ENCODE peak calls at places on chromosomes 7 and 10, in four cellular contexts. Y is stimulated activated CD4-positive, alpha-beta T cell treated with anti-CD3 and anti-CD28 coated beads, Interleukin-12 subunit alpha, Interleukin-12 subunit beta, amount 100 ng/mL, for 24 hours; H is pancreas; B is GM20000. V is an unnamed sample.

GRCh38 chr7:127594490-127594889 is 954 bp downstream of the FSCN3 start:
- DNase-seq in Y (no peak), H (peak), B (no peak), V (peak)

GRCh38 chr7:31079126-31079918 is 27.2 kb downstream of the ADCYAP1R1 start:
- DNase-seq in Y (no peak), H (no peak), B (no peak), V (no peak)

GRCh38 chr7:105661625-105662024 is 80.3 kb upstream of the EFCAB10 start:
- DNase-seq in Y (no peak), H (no peak), B (no peak), V (peak)

GRCh38 chr7:25862254-25862992 is 289.6 kb upstream of the NFE2L3 start:
- DNase-seq in Y (peak), H (peak), B (peak), V (peak)

GRCh38 chr7:145605963-145606362 is 510.6 kb upstream of the CNTNAP2 start:
- DNase-seq in Y (no peak), H (no peak), B (no peak), V (no peak)

GRCh38 chr10:104326991-104327610 is 11.2 kb downstream of the ITPRIP start:
- DNase-seq in Y (no peak), H (no peak), B (no peak), V (no peak)

GRCh38 chr7:90749774-90750173 is 153.7 kb downstream of the CDK14 start:
- DNase-seq in Y (no peak), H (no peak), B (peak), V (no peak)

GRCh38 chr7:105488219-105488571 is 33.9 kb downstream of the PUS7 start:
- DNase-seq in Y (no peak), H (no peak), B (no peak), V (no peak)

GRCh38 chr7:27091125-27091524 is 4.7 kb downstream of the HOXA1 start:
- DNase-seq in Y (no peak), H (no peak), B (no peak), V (no peak)

GRCh38 chr10:116826803-116827202 is 22.5 kb upstream of the ENO4 start:
- DNase-seq in Y (no peak), H (no peak), B (no peak), V (no peak)

GRCh38 chr10:28532223-28532508 is 752 bp upstream of the WAC start:
- DNase-seq in Y (no peak), H (no peak), B (no peak), V (no peak)

GRCh38 chr7:17299477-17299991 is 1.1 kb downstream of the AHR start:
- DNase-seq in Y (no peak), H (peak), B (peak), V (no peak)

GRCh38 chr7:114574384-114574783 is 159.8 kb downstream of the FOXP2 start:
- DNase-seq in Y (no peak), H (no peak), B (no peak), V (no peak)

GRCh38 chr10:22851865-22852239 is 76.0 kb upstream of the ARMC3 start:
- DNase-seq in Y (no peak), H (no peak), B (no peak), V (no peak)

GRCh38 chr10:44946201-44946600 is 13.4 kb upstream of the RASSF4 start:
- DNase-seq in Y (no peak), H (peak), B (no peak), V (no peak)

GRCh38 chr7:108794466-108794865 is 224.8 kb downstream of the DNAJB9 start:
- DNase-seq in Y (no peak), H (no peak), B (no peak), V (no peak)

GRCh38 chr7:18151419-18151818 is 123.8 kb upstream of the PRPS1L1 start:
- DNase-seq in Y (no peak), H (no peak), B (no peak), V (no peak)

GRCh38 chr10:46516660-46517416 is 39.6 kb downstream of the GPRIN2 start:
- DNase-seq in Y (no peak), H (no peak), B (no peak), V (peak)

GRCh38 chr7:42350801-42351200 is 113.8 kb upstream of the GLI3 start:
- DNase-seq in Y (no peak), H (no peak), B (no peak), V (no peak)

GRCh38 chr7:82362129-82362528 is 81.4 kb downstream of the CACNA2D1 start:
- DNase-seq in Y (no peak), H (no peak), B (no peak), V (no peak)

GRCh38 chr10:99685232-99686041 is 26.1 kb downstream of the ENTPD7 start:
- DNase-seq in Y (no peak), H (no peak), B (peak), V (no peak)

GRCh38 chr7:52273685-52274610 is 761.5 kb upstream of the POM121L12 start:
- DNase-seq in Y (no peak), H (no peak), B (no peak), V (peak)

GRCh38 chr7:11297764-11298163 is 324.1 kb downstream of the PHF14 start:
- DNase-seq in Y (no peak), H (no peak), B (no peak), V (no peak)

GRCh38 chr10:60742512-60742911 is 35.8 kb upstream of the CDK1 start:
- DNase-seq in Y (no peak), H (no peak), B (no peak), V (no peak)